ENCODE peak calls at places on chromosomes 7 and 10, in ten cellular contexts. V, A, Q, S, U, N, R, H, T and B are unnamed samples.

GRCh38 chr10:81961451-81962184 is 86.6 kb downstream of the NRG3 start:
- DNase-seq in V (no peak), A (no peak), Q (no peak), S (no peak), U (no peak), N (no peak), R (no peak), H (no peak), T (no peak), B (no peak)

GRCh38 chr10:21919117-21919516 is 84.4 kb downstream of the DNAJC1 start:
- DNase-seq in V (no peak), A (no peak), Q (no peak), S (no peak), U (no peak), N (no peak), R (no peak), H (no peak), T (no peak), B (no peak)

GRCh38 chr10:3666525-3667302 is 118.3 kb downstream of the KLF6 start:
- DNase-seq in V (no peak), A (no peak), Q (no peak), S (peak; percentile 59), U (no peak), N (no peak), R (peak; percentile 14), H (no peak), T (no peak), B (peak; percentile 56)

GRCh38 chr10:47420305-47421056 is 36.4 kb upstream of the ZNF488 start:
- DNase-seq in V (no peak), A (no peak), Q (no peak), S (no peak), U (no peak), N (no peak), R (no peak), H (no peak), T (peak; percentile 28), B (no peak)

GRCh38 chr10:33365314-33365713 is 30.8 kb upstream of the NRP1 start:
- DNase-seq in V (no peak), A (no peak), Q (no peak), S (no peak), U (no peak), N (no peak), R (no peak), H (no peak), T (no peak), B (no peak)

GRCh38 chr7:101557978-101558741 is 70.9 kb downstream of the MYL10 start:
- DNase-seq in V (no peak), A (no peak), Q (no peak), S (no peak), U (no peak), N (peak; percentile 8), R (no peak), H (no peak), T (no peak), B (no peak)

GRCh38 chr7:51647931-51648351 is 331.3 kb upstream of the COBL start:
- DNase-seq in V (peak; percentile 14), A (peak; percentile 28), Q (no peak), S (no peak), U (peak; percentile 54), N (no peak), R (no peak), H (peak; percentile 54), T (no peak), B (no peak)

GRCh38 chr7:2657920-2658671 is 26.3 kb downstream of the TTYH3 start:
- DNase-seq in V (no peak), A (no peak), Q (no peak), S (no peak), U (no peak), N (no peak), R (no peak), H (no peak), T (no peak), B (no peak)

GRCh38 chr10:102175415-102175814 is 23.2 kb downstream of the NOLC1 start:
- DNase-seq in V (no peak), A (peak; percentile 58), Q (peak; percentile 69), S (no peak), U (no peak), N (no peak), R (no peak), H (no peak), T (no peak), B (no peak)

GRCh38 chr10:72145657-72146450 is 57.5 kb upstream of the SPOCK2 start:
- DNase-seq in V (no peak), A (no peak), Q (no peak), S (no peak), U (no peak), N (no peak), R (no peak), H (no peak), T (peak; percentile 35), B (no peak)

GRCh38 chr10:90041585-90041984 is 340.2 kb downstream of the KIF20B start:
- DNase-seq in V (no peak), A (no peak), Q (no peak), S (no peak), U (no peak), N (no peak), R (no peak), H (no peak), T (no peak), B (no peak)

GRCh38 chr10:89373916-89374711 is 3.7 kb upstream of the IFIT1B start:
- DNase-seq in V (peak; percentile 70), A (peak; percentile 96), Q (peak; percentile 86), S (no peak), U (peak; percentile 90), N (no peak), R (no peak), H (peak; percentile 39), T (no peak), B (no peak)

GRCh38 chr7:25860206-25860881 is 291.7 kb upstream of the NFE2L3 start:
- DNase-seq in V (no peak), A (no peak), Q (peak; percentile 92), S (no peak), U (peak; percentile 66), N (no peak), R (no peak), H (no peak), T (no peak), B (peak; percentile 35)

GRCh38 chr10:122279725-122280141 is 8.6 kb downstream of the BTBD16 start:
- DNase-seq in V (no peak), A (peak; percentile 60), Q (peak; percentile 51), S (no peak), U (peak; percentile 68), N (peak; percentile 37), R (no peak), H (no peak), T (peak; percentile 68), B (no peak)

GRCh38 chr10:133226251-133226808 is 3.7 kb upstream of the UTF1 start:
- DNase-seq in V (no peak), A (no peak), Q (no peak), S (no peak), U (no peak), N (no peak), R (no peak), H (no peak), T (no peak), B (peak; percentile 56)

GRCh38 chr7:3648276-3648675 is 347.2 kb downstream of the SDK1 start:
- DNase-seq in V (no peak), A (peak; percentile 34), Q (no peak), S (no peak), U (peak; percentile 62), N (no peak), R (no peak), H (no peak), T (no peak), B (no peak)

GRCh38 chr7:139588632-139589031 is 65.1 kb downstream of the CLEC2L start:
- DNase-seq in V (peak; percentile 36), A (peak; percentile 88), Q (peak; percentile 76), S (no peak), U (no peak), N (no peak), R (no peak), H (no peak), T (no peak), B (no peak)

GRCh38 chr10:62666264-62666663 is 138.3 kb upstream of the ADO start:
- DNase-seq in V (no peak), A (no peak), Q (no peak), S (no peak), U (peak; percentile 12), N (no peak), R (no peak), H (no peak), T (no peak), B (no peak)

GRCh38 chr10:108956149-108956548 is 967.2 kb downstream of the XPNPEP1 start:
- DNase-seq in V (no peak), A (no peak), Q (no peak), S (no peak), U (no peak), N (no peak), R (no peak), H (no peak), T (no peak), B (no peak)

GRCh38 chr10:26259341-26259740 is 42.8 kb downstream of the GAD2 start:
- DNase-seq in V (no peak), A (no peak), Q (no peak), S (no peak), U (no peak), N (no peak), R (no peak), H (no peak), T (no peak), B (no peak)

GRCh38 chr10:33129181-33129928 is 171.3 kb upstream of the ITGB1 start:
- DNase-seq in V (no peak), A (peak; percentile 85), Q (peak; percentile 72), S (no peak), U (peak; percentile 90), N (no peak), R (no peak), H (no peak), T (no peak), B (no peak)

GRCh38 chr10:480928-481551 is 208.4 kb downstream of the DIP2C start:
- DNase-seq in V (no peak), A (peak; percentile 27), Q (peak; percentile 53), S (no peak), U (no peak), N (no peak), R (no peak), H (peak; percentile 51), T (no peak), B (peak; percentile 25)

GRCh38 chr7:92646966-92647625 is 56.9 kb upstream of the FAM133B start:
- DNase-seq in V (no peak), A (no peak), Q (no peak), S (no peak), U (no peak), N (no peak), R (no peak), H (no peak), T (no peak), B (no peak)

GRCh38 chr10:121302541-121303180 is 295.6 kb downstream of the FGFR2 start:
- DNase-seq in V (no peak), A (no peak), Q (no peak), S (no peak), U (peak; percentile 71), N (no peak), R (no peak), H (no peak), T (no peak), B (no peak)

GRCh38 chr7:28739826-28740225 is 218.3 kb downstream of the TRIL start:
- DNase-seq in V (no peak), A (no peak), Q (no peak), S (no peak), U (peak; percentile 35), N (no peak), R (no peak), H (no peak), T (no peak), B (no peak)

GRCh38 chr10:11685787-11686218 is 56.4 kb upstream of the ECHDC3 start:
- DNase-seq in V (no peak), A (peak; percentile 61), Q (peak; percentile 50), S (peak; percentile 45), U (peak; percentile 73), N (peak; percentile 62), R (no peak), H (peak; percentile 70), T (no peak), B (no peak)

GRCh38 chr10:101693701-101694055 is 1.3 kb downstream of the FBXW4 start:
- DNase-seq in V (no peak), A (peak; percentile 70), Q (peak; percentile 72), S (no peak), U (peak; percentile 30), N (peak; percentile 37), R (no peak), H (no peak), T (no peak), B (no peak)

GRCh38 chr10:14185501-14186045 is 145.2 kb downstream of the FRMD4A start:
- DNase-seq in V (peak; percentile 70), A (peak; percentile 82), Q (peak; percentile 92), S (no peak), U (peak; percentile 97), N (peak; percentile 51), R (peak; percentile 64), H (no peak), T (peak; percentile 49), B (peak; percentile 39)